ENCODE peak calls at places on chromosomes 3 and 15, in four cellular contexts. K, I, H and A are unnamed samples.

GRCh38 chr3:73955671-73956070 is 330.9 kb upstream of the PDZRN3 start:
- DNase-seq in K (no peak), I (no peak), H (no peak), A (no peak)

GRCh38 chr3:40994611-40995010 is 204.7 kb upstream of the CTNNB1 start:
- DNase-seq in K (no peak), I (no peak), H (no peak), A (no peak)

GRCh38 chr3:46112984-46113383 is 85.7 kb upstream of the XCR1 start:
- DNase-seq in K (no peak), I (no peak), H (no peak), A (no peak)

GRCh38 chr3:194270627-194271458 is 80.3 kb downstream of the CPN2 start:
- DNase-seq in K (no peak), I (peak), H (no peak), A (peak)

GRCh38 chr3:196537319-196537984 is 22.3 kb upstream of the SMCO1 start:
- DNase-seq in K (peak), I (peak), H (no peak), A (peak)

GRCh38 chr15:66729339-66729951 is 27.4 kb downstream of the SMAD6 start:
- DNase-seq in K (no peak), I (no peak), H (no peak), A (no peak)

GRCh38 chr3:177882124-177882648 is 654.0 kb upstream of the KCNMB2 start:
- DNase-seq in K (no peak), I (no peak), H (no peak), A (no peak)

GRCh38 chr3:87261925-87262324 is 14.5 kb downstream of the POU1F1 start:
- DNase-seq in K (no peak), I (no peak), H (no peak), A (no peak)

GRCh38 chr3:64084640-64085039 is 61.3 kb upstream of the PSMD6 start:
- DNase-seq in K (no peak), I (no peak), H (no peak), A (no peak)

GRCh38 chr15:60917469-60918130 is 311.5 kb downstream of the RORA start:
- DNase-seq in K (no peak), I (no peak), H (no peak), A (no peak)
- TF ChIP-seq TEAD4 in K (no peak), I (no peak), H (no peak), A (no peak)

GRCh38 chr3:29597376-29598008 is 316.6 kb downstream of the RBMS3 start:
- DNase-seq in K (no peak), I (no peak), H (no peak), A (no peak)

GRCh38 chr3:29605845-29606244 is 325.0 kb downstream of the RBMS3 start:
- DNase-seq in K (no peak), I (no peak), H (no peak), A (no peak)

GRCh38 chr3:29606416-29606815 is 325.5 kb downstream of the RBMS3 start:
- DNase-seq in K (no peak), I (no peak), H (no peak), A (no peak)

DNA sequence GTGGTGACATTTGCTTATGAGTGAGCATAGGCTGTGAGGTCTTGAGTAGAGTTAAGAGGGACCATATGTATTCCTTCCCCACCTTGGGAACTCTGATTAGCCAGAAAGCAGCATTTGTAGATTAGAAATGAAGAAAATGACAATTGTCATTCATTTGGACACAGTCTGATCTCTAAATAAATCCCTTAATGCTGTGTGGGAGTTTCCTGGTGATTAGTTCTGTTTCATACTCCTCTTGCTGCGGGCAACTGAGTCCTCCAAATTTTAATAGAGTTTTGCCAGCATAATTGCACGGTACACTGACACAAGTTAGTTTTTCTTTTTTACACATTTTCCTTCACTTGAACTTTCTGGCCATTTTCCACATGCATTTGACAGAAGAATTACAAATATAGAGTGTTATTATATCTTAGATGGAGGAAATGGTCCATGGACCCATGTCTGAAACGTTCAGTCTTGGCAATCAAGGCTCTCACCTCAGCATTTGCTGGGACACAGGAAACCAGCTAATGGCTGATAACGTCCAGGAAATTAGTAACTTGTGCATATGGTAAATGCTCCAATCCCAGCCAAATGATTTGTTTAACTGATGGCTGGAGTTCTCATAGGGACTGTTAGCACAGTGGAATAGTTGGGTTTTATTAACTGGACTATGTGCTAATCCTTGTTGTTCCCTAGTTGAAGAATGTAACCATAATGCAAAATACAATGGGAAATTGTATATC is 321.2 kb downstream of the RBMS3 start:
- DNase-seq in K (no peak), I (no peak), H (no peak), A (no peak)
- TF ChIP-seq TEAD4 in K (no peak), I (no peak), H (no peak), A (no peak)

GRCh38 chr3:65729973-65730372 is 308.7 kb downstream of the MAGI1 start:
- DNase-seq in K (no peak), I (no peak), H (no peak), A (no peak)

GRCh38 chr3:65729553-65729952 is 309.2 kb downstream of the MAGI1 start:
- DNase-seq in K (no peak), I (no peak), H (no peak), A (no peak)

GRCh38 chr3:65728138-65728537 is 310.6 kb downstream of the MAGI1 start:
- DNase-seq in K (no peak), I (no peak), H (no peak), A (no peak)

GRCh38 chr3:65732060-65732933 is 306.4 kb downstream of the MAGI1 start:
- DNase-seq in K (peak), I (peak), H (no peak), A (no peak)

GRCh38 chr3:65730449-65730848 is 308.3 kb downstream of the MAGI1 start:
- DNase-seq in K (no peak), I (no peak), H (no peak), A (no peak)
- TF ChIP-seq TEAD4 in K (no peak), I (no peak), H (no peak), A (no peak)

DNA sequence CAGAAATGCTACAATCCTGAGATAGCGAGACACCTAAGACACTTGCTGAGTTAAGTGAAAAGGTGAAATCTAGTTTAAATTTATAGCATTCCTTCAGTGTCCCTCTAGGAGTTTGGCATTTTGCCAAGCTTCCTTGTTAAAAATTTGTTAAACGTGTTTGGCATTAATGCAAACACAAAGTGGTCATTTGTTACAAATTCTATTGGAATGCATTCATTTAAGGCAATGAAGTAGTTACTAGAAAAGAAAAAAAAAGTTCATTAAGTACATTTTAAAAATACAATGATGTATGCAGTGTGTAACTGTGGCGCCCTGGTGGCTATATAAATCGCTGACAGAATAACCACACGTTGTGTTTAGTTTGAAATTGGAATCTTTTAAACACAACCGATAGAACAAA is 31.3 kb upstream of the WNT5A start:
- DNase-seq in K (no peak), I (no peak), H (no peak), A (no peak)
- TF ChIP-seq TEAD4 in K (no peak), I (no peak), H (no peak), A (no peak)

DNA sequence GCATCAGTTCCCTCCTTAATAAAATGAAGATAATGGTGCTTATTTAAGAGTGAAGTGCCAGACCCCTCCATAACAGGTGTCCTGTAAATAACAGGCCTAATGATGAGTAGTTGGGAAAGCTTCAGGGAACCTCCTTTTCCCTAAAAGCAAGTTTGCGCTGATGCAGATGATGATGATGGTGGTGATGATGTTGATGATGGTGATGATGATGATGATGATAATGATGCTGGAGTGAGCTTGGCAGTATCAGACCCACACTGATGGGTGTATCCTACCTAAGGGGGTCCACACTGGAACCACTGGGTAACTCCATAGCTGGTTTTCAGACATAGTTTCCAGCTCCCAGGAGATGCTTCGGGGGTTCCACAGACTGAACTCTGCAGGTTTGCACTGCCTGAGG is 24.4 kb downstream of the MTMR14 start:
- DNase-seq in K (no peak), I (no peak), H (no peak), A (no peak)
- TF ChIP-seq TEAD4 in K (no peak), I (no peak), H (no peak), A (no peak)

GRCh38 chr15:75620776-75621536 is 4.6 kb downstream of the SNUPN start:
- DNase-seq in K (no peak), I (no peak), H (no peak), A (no peak)
- TF ChIP-seq TEAD4 in K (no peak), I (no peak), H (no peak), A (no peak)

GRCh38 chr15:60972301-60972700 is 256.8 kb downstream of the RORA start:
- DNase-seq in K (no peak), I (no peak), H (no peak), A (no peak)

GRCh38 chr15:60975203-60975602 is 253.9 kb downstream of the RORA start:
- DNase-seq in K (no peak), I (no peak), H (no peak), A (no peak)

GRCh38 chr15:60971719-60972118 is 257.4 kb downstream of the RORA start:
- DNase-seq in K (no peak), I (no peak), H (no peak), A (no peak)

GRCh38 chr15:60973637-60974415 is 255.3 kb downstream of the RORA start:
- DNase-seq in K (no peak), I (no peak), H (no peak), A (no peak)

DNA sequence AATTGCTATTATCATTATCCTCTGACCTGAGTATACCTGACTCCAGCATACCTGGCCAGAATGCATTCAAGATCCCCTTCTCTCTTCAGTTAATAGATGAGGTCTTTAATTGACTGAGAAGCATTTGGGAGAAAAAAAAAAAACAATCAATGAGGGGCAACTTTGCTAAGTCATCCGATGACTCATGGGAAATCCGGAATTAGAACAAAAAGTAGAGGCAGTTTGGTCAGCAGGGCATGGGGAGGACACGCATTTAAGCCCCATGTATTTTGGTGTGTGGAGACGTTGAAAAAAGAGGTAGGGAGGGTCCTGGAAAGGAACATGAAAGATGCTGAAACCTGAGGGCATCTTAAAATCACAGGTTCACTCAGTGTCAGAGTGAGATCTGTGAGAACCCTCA is 256.2 kb downstream of the RORA start:
- DNase-seq in K (peak), I (no peak), H (no peak), A (no peak)
- TF ChIP-seq TEAD4 in K (no peak), I (no peak), H (no peak), A (no peak)

GRCh38 chr3:50674349-50675178 is at the start of gene DOCK3:
- DNase-seq in K (peak), I (peak), H (no peak), A (peak)
- TF ChIP-seq TEAD4 in K (no peak), I (no peak), H (no peak), A (no peak)

GRCh38 chr3:85210540-85210939 is 251.8 kb downstream of the CADM2 start:
- DNase-seq in K (no peak), I (no peak), H (no peak), A (no peak)

DNA sequence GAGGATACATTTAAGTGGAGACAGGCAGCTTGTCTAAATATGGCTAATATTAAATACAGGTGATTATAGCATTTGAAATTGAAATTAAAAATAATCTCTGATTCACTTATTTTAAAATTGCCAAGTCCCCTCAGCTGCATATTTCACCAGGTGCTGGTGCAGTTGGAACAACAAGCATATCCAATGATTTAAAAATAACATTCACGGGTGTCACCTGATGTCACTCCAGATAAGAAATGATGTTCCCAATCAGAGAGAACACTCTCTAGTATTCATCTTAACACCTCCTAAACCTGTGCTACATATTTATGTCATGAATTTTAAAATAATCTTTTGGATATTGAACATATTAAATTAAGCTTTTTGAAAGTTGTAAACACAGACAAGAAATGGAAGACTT is 249.9 kb downstream of the CADM2 start:
- DNase-seq in K (no peak), I (no peak), H (no peak), A (no peak)
- TF ChIP-seq TEAD4 in K (no peak), I (no peak), H (no peak), A (no peak)

GRCh38 chr3:5739299-5739935 is 551.9 kb downstream of the EDEM1 start:
- DNase-seq in K (no peak), I (no peak), H (no peak), A (no peak)
- TF ChIP-seq TEAD4 in K (no peak), I (no peak), H (no peak), A (no peak)